ENCODE peak calls at places on chromosomes 5 and 9, in eight cellular contexts. R, P, U, K, A, J, Y and B are unnamed samples.

GRCh38 chr5:180950291-180950949 is 38.2 kb upstream of the BTNL3 start:
- DNase-seq in K (peak), A (no peak), Y (no peak), U (no peak), R (no peak), P (no peak), J (no peak), B (no peak)

GRCh38 chr5:169003721-169004481 is 297.0 kb downstream of the SLIT3 start:
- DNase-seq in K (no peak), R (no peak), J (no peak), A (no peak), Y (no peak), U (peak), P (no peak), B (peak)

GRCh38 chr5:1736065-1736464 is 63.6 kb downstream of the MRPL36 start:
- DNase-seq in J (no peak), K (no peak), U (no peak), R (no peak), P (no peak), A (no peak), Y (no peak), B (no peak)

GRCh38 chr5:74294231-74294705 is 346.3 kb downstream of the ENC1 start:
- DNase-seq in P (no peak), J (no peak), Y (no peak), K (no peak), A (no peak), U (peak), R (peak), B (no peak)

GRCh38 chr5:154077692-154078091 is 38.9 kb downstream of the MFAP3 start:
- DNase-seq in J (peak), K (no peak), R (peak), U (no peak), Y (no peak), P (peak), A (no peak), B (peak)

GRCh38 chr9:17116400-17116837 is 18.4 kb upstream of the CNTLN start:
- DNase-seq in A (no peak), Y (no peak), K (peak), U (no peak), P (no peak), J (peak), R (no peak), B (no peak)

GRCh38 chr5:110751902-110752762 is 13.3 kb downstream of the SLC25A46 start:
- DNase-seq in Y (no peak), R (no peak), A (no peak), J (peak), U (no peak), K (no peak), P (no peak), B (no peak)

GRCh38 chr9:93549636-93550035 is 26.7 kb upstream of the PHF2 start:
- DNase-seq in K (no peak), U (no peak), J (no peak), Y (no peak), A (no peak), R (peak), P (no peak), B (no peak)

GRCh38 chr9:16545639-16546038 is 324.8 kb downstream of the BNC2 start:
- DNase-seq in J (no peak), R (no peak), K (no peak), U (no peak), A (no peak), P (no peak), Y (no peak), B (no peak)

GRCh38 chr5:72013741-72014703 is 93.3 kb upstream of the MAP1B start:
- DNase-seq in U (no peak), J (peak), P (no peak), Y (no peak), K (no peak), R (no peak), A (no peak), B (no peak)

GRCh38 chr9:126893079-126893478 is 21.5 kb upstream of the RALGPS1 start:
- DNase-seq in Y (no peak), A (no peak), P (no peak), U (no peak), R (no peak), K (no peak), J (no peak), B (no peak)

GRCh38 chr9:14962193-14962899 is 52.1 kb upstream of the FREM1 start:
- DNase-seq in K (no peak), A (peak), R (no peak), Y (no peak), J (no peak), U (no peak), P (peak), B (no peak)

GRCh38 chr9:14960881-14961280 is 50.7 kb upstream of the FREM1 start:
- DNase-seq in P (no peak), Y (no peak), K (no peak), R (no peak), J (no peak), U (no peak), A (no peak), B (no peak)

GRCh38 chr9:14958989-14959388 is 48.8 kb upstream of the FREM1 start:
- DNase-seq in P (no peak), A (no peak), Y (no peak), U (no peak), J (no peak), K (no peak), R (no peak), B (no peak)

GRCh38 chr9:14957054-14957453 is 46.8 kb upstream of the FREM1 start:
- DNase-seq in U (no peak), J (no peak), Y (no peak), P (no peak), A (no peak), R (no peak), K (no peak), B (no peak)

DNA sequence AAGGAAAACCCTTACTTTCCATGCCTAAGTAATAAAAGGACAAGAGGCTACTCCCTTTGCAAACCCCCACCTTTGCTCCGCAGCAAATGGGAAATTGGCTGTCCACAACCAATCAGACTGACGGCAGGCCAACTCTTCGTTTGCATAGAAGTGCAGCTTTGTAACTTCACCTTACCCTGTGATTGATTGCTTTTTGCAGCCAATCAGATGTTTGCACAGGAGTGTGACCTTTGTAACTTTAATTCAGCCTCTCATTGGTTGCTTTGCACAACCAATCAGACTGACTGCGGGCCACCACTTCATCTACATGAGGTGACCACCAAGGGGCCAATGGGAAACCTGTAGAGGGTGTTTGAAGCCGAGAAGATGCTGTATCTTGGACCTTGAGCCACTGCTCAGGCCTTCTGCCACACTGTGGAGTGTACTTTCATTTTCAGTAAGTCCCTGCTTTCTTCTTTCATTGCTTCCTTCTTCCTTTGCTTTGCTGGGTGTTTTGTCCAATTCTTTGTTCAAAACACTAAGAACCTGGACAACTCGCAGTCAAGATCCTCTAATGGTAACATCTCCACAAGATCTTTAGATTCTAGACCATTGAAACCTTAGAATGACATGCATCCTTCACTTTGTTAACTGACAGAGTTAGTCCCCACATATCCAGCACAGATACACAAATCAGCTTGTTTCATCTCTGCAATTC is 51.3 kb upstream of the FREM1 start:
- DNase-seq in R (no peak), Y (no peak), J (no peak), U (no peak), A (no peak), P (peak), K (no peak), B (no peak)
- TF ChIP-seq POLR2A in R (no peak), Y (no peak), J (no peak), U (no peak), A (no peak), P (no peak), K (no peak), B (no peak)

GRCh38 chr5:672329-673139 is 20.6 kb downstream of the TPPP start:
- DNase-seq in K (peak), U (peak), J (peak), R (peak), Y (no peak), P (peak), A (peak), B (peak)

GRCh38 chr5:674630-675011 is 18.5 kb downstream of the TPPP start:
- DNase-seq in Y (no peak), R (no peak), U (peak), J (no peak), K (no peak), A (peak), P (no peak), B (peak)

GRCh38 chr5:673837-674629 is 19.1 kb downstream of the TPPP start:
- DNase-seq in U (no peak), K (no peak), P (no peak), Y (no peak), R (no peak), J (no peak), A (peak), B (no peak)

GRCh38 chr5:671459-672328 is 21.5 kb downstream of the TPPP start:
- DNase-seq in U (peak), P (peak), R (peak), Y (no peak), K (peak), A (peak), J (peak), B (peak)

DNA sequence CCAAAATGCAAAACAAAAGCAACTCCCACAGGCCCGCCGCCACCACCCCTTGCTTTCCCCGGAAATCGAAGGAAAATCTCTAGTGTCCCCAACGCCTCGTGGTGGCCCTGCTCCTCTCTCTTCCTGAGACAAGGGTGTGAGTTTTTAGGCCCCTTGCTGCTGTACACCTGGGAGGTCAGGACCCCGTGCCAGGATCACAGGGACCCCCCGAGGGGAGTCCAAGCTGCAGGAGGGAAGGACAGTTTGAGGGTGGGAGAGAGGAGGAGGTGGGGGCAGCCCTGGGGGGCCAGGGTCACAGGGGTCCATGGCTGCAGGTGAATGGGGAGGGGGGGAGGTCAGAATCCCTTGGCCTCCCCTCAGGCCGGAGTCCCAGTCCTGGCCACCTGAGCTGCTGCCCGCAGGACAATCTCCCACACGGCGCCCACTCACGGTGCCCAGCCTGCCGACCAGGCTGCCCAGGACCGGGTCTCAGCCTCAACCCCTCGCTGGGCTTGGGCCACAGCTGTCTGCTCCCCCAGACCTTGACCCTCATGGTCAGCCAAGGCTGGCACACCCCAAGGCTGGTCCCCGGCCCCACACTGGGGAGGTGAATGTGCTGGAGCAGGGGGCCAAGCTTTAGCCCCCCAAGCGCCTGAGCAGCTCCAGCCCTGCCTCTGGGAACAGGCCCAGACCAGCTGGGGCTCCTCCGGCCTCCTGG is 19.9 kb downstream of the TPPP start:
- DNase-seq in R (no peak), A (peak), K (no peak), J (no peak), Y (no peak), P (no peak), U (no peak), B (no peak)
- TF ChIP-seq POLR2A in R (no peak), A (no peak), K (no peak), J (no peak), Y (no peak), P (peak), U (no peak), B (no peak)

DNA sequence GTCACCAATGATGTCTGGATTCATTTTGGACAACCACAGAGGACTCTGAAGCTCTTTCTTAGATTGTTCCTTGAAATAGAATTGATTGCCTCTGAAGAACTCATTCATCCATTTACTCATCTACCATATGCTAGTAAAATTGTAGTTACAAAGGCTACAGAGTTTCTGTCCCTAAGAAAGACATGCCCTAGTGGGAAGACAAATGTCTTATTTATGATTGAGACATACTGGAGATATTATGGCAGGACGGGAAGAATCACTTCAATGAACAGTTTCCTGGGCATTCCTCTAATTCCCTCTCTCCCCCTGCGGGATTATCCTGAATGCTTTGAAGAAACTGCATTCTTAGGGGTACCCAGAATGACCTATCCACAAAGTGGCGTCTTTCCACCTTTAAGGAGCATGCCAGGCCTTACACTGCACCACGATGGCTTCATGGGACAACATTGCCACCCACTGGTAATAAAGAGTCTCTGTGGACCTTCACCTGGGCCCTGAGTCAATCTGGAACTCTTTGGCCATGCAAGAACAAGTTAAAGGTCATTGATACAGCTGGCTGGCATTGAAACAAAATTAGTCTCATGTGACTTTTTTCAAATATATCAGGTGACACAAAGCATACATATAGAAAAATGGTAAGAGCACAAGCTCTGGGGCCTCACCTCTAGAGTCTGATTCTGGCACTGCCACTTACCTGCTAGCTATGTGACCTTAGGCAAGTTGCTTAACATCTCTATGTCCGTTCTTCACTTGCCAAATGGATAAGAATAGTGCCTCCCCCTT is 32.1 kb downstream of the ANKRD55 start:
- DNase-seq in U (peak), A (no peak), K (peak), R (peak), J (peak), P (peak), Y (no peak), B (peak)
- TF ChIP-seq POLR2A in U (no peak), A (no peak), K (no peak), R (no peak), J (no peak), P (no peak), Y (no peak), B (no peak)

GRCh38 chr9:35490910-35491465 is 1.1 kb downstream of the RUSC2 start:
- DNase-seq in R (no peak), U (no peak), K (no peak), J (peak), A (no peak), P (no peak), Y (no peak), B (no peak)
- TF ChIP-seq POLR2A in R (peak), U (no peak), K (no peak), J (peak), A (no peak), P (no peak), Y (no peak), B (no peak)

GRCh38 chr9:77177143-77177893 is at the start of gene VPS13A:
- DNase-seq in A (peak), R (peak), P (peak), J (peak), K (peak), Y (peak), U (peak), B (peak)
- TF ChIP-seq POLR2A in A (no peak), R (peak), P (peak), J (no peak), K (peak), Y (peak), U (peak), B (no peak)

GRCh38 chr5:57209316-57210040 is 35.6 kb downstream of the GPBP1 start:
- DNase-seq in P (no peak), A (no peak), J (peak), K (no peak), U (no peak), Y (no peak), R (no peak), B (no peak)

GRCh38 chr5:57211039-57211438 is 37.2 kb downstream of the GPBP1 start:
- DNase-seq in P (no peak), J (no peak), K (no peak), U (no peak), A (no peak), R (no peak), Y (no peak), B (no peak)

GRCh38 chr5:57207007-57207653 is 33.3 kb downstream of the GPBP1 start:
- DNase-seq in K (no peak), U (no peak), P (no peak), A (no peak), J (no peak), R (no peak), Y (no peak), B (no peak)

GRCh38 chr5:57210633-57211032 is 36.8 kb downstream of the GPBP1 start:
- DNase-seq in J (no peak), R (no peak), U (no peak), Y (no peak), P (no peak), K (no peak), A (no peak), B (no peak)

GRCh38 chr5:57207681-57208080 is 33.8 kb downstream of the GPBP1 start:
- DNase-seq in K (no peak), Y (no peak), A (no peak), U (no peak), R (peak), P (no peak), J (no peak), B (no peak)
- TF ChIP-seq POLR2A in K (no peak), Y (no peak), A (no peak), U (no peak), R (no peak), P (no peak), J (no peak), B (no peak)

GRCh38 chr5:173057062-173057924 is 1.1 kb downstream of the CREBRF start:
- DNase-seq in P (peak), Y (peak), J (peak), U (peak), A (peak), K (peak), R (peak), B (peak)
- TF ChIP-seq POLR2A in P (peak), Y (no peak), J (peak), U (no peak), A (peak), K (peak), R (peak), B (no peak)